ENCODE peak calls at places on chromosomes 4 and X, in six cellular contexts. Z, V, I, O, M and K are unnamed samples.

GRCh38 chrX:42020225-42020624 is 96.9 kb upstream of the CASK start:
- DNase-seq in Z (no peak), V (no peak), I (no peak), O (no peak), M (peak), K (no peak)

GRCh38 chr4:158159054-158159717 is 13.6 kb downstream of the GASK1B start:
- DNase-seq in Z (peak), V (no peak), I (no peak), O (no peak), M (peak), K (no peak)

GRCh38 chr4:159551268-159551667 is 448.4 kb downstream of the RAPGEF2 start:
- DNase-seq in Z (no peak), V (no peak), I (no peak), O (no peak), M (peak), K (no peak)

GRCh38 chr4:29540439-29541102 is 1179.6 kb upstream of the PCDH7 start:
- DNase-seq in Z (peak), V (no peak), I (no peak), O (no peak), M (no peak), K (no peak)

GRCh38 chrX:152403515-152403914 is 47.6 kb downstream of the GABRA3 start:
- DNase-seq in Z (no peak), V (no peak), I (no peak), O (no peak), M (no peak), K (no peak)

GRCh38 chrX:68938244-68939004 is 109.6 kb downstream of the EFNB1 start:
- DNase-seq in Z (peak), V (peak), I (no peak), O (no peak), M (peak), K (peak)

GRCh38 chrX:39757971-39758370 is 339.8 kb downstream of the BCOR start:
- DNase-seq in Z (no peak), V (no peak), I (no peak), O (no peak), M (peak), K (no peak)

GRCh38 chrX:19556202-19556601 is 40.9 kb upstream of the MAP3K15 start:
- DNase-seq in Z (no peak), V (no peak), I (no peak), O (no peak), M (no peak), K (peak)

DNA sequence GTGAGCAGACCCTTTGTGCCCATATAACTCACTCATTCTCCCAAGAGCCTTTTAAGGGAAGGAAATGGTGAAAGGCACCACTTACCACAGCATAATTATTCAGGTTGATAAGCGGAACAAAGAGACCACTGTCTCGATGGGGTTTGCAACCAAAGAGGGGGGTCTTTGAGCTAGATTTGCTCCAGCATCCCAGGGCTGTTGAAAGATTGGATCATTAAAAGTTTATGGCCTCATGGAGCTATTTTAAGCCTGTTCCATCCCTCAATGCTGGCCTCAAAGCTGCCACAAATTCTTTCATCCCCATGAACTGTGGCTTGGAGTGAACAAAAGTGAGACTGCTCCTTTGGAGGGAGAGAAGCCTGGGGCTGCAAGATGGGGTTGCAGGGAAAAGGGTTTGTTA is 209.7 kb downstream of the RTL9 start:
- DNase-seq in Z (no peak), V (no peak), I (no peak), O (peak), M (no peak), K (no peak)
- TF ChIP-seq CTCF in Z (no peak), V (no peak), I (no peak), O (no peak), M (no peak), K (no peak)

GRCh38 chr4:41963105-41963504 is 18.5 kb upstream of the DCAF4L1 start:
- DNase-seq in Z (peak), V (no peak), I (no peak), O (no peak), M (peak), K (no peak)
- TF ChIP-seq CTCF in Z (peak), V (no peak), I (peak), O (peak), M (peak), K (peak)

DNA sequence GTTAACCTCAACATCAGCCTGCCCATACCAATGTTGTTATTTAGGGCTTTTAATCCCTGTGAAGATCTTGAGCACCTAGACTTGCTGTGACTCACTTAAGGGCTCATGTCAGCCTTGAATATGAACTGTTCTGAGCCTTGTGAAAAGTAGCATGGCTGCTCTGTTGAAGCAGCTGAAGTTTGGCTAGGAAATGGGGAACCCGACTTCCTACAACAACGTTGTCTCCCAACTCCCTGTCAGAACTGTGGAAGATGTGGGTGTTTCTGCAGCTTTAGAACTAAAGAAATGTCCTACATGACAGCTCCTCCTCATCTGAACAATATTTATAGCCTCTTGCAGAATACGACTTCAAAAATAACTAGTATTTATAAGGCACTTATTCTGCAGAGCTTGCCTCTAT is 27.5 kb downstream of the STOX2 start:
- DNase-seq in Z (no peak), V (no peak), I (no peak), O (no peak), M (no peak), K (no peak)
- TF ChIP-seq CTCF in Z (no peak), V (no peak), I (no peak), O (no peak), M (no peak), K (no peak)

GRCh38 chr4:73248416-73248815 is 10.2 kb downstream of the ANKRD17 start:
- DNase-seq in Z (no peak), V (no peak), I (no peak), O (no peak), M (no peak), K (no peak)

GRCh38 chr4:73250642-73251041 is 8.0 kb downstream of the ANKRD17 start:
- DNase-seq in Z (no peak), V (no peak), I (no peak), O (no peak), M (no peak), K (no peak)

GRCh38 chr4:73252001-73252400 is 6.6 kb downstream of the ANKRD17 start:
- DNase-seq in Z (no peak), V (no peak), I (no peak), O (no peak), M (no peak), K (no peak)

GRCh38 chr4:73248821-73249220 is 9.8 kb downstream of the ANKRD17 start:
- DNase-seq in Z (no peak), V (no peak), I (no peak), O (no peak), M (no peak), K (no peak)

DNA sequence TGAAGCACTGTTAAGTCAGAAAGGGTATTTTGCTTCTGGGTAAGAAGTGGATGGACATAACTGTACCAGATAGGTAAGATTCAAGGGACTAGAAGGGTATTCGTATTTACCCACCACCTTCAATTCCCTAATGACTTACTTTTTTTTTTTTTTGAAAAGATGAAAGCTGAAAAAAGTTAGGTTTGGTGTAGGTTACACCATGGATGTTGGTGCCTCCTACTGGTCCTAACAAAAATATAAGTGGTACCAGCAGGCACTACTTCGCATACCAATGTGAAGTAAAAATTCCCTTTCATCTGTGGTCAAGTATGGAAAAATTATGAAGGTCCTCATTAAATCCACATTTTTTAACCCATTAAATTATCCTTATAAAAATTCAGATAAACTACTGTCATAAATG is 7.2 kb downstream of the ANKRD17 start:
- DNase-seq in Z (no peak), V (no peak), I (no peak), O (no peak), M (peak), K (no peak)
- TF ChIP-seq CTCF in Z (peak), V (no peak), I (no peak), O (no peak), M (peak), K (peak)

GRCh38 chr4:165351359-165352130 is 24.1 kb downstream of the MSMO1 start:
- DNase-seq in Z (no peak), V (no peak), I (no peak), O (no peak), M (no peak), K (no peak)

GRCh38 chr4:165347647-165348569 is 20.4 kb downstream of the MSMO1 start:
- DNase-seq in Z (no peak), V (no peak), I (no peak), O (no peak), M (no peak), K (no peak)

GRCh38 chr4:165343353-165344191 is 16.1 kb downstream of the MSMO1 start:
- DNase-seq in Z (no peak), V (no peak), I (no peak), O (no peak), M (no peak), K (no peak)

DNA sequence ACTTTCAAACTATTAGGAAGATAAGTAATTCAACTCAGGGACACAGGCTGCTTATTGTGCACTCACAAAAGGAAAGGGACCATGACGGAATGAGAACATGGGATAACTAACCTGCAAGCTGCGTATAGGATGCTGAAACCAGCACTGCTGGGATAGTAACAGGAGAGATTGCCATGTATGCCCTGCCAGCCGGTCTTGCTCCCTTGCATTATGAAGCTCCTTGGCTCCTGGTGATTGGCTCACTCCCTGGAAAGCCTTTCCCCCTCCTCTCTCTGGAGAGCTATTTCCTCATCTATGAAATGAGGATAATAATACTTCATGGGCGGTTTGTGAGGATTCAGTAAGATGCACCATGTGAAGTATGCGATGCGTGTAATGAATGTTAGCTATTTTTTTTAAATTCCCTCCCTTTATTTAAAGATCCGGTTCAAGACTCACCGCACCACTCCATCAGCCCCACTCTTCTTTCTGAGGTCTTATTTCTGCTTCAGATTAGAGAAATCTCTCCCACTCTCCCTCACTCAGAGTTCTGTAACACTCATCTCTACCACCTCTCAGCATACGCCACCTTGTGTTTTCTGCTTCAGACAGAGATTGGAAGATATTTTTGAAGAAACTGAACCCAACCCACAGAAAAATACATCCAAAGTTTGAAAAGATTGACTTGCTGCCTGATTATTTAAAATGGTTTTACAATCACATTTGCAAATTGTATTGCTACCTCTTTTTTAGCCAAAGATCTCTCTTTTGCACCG is 18.4 kb downstream of the MSMO1 start:
- DNase-seq in Z (no peak), V (no peak), I (no peak), O (no peak), M (no peak), K (no peak)
- TF ChIP-seq CTCF in Z (peak), V (no peak), I (no peak), O (peak), M (no peak), K (peak)

GRCh38 chr4:139957108-139957464 is 196.9 kb downstream of the MAML3 start:
- DNase-seq in Z (no peak), V (no peak), I (no peak), O (no peak), M (no peak), K (no peak)
- TF ChIP-seq CTCF in Z (no peak), V (no peak), I (no peak), O (no peak), M (no peak), K (no peak)

GRCh38 chrX:55717521-55718497 is at the start of gene RRAGB:
- DNase-seq in Z (peak), V (peak), I (peak), O (peak), M (peak), K (peak)

GRCh38 chrX:55716937-55717336 is 612 bp upstream of the RRAGB start:
- DNase-seq in Z (no peak), V (no peak), I (no peak), O (no peak), M (no peak), K (no peak)

GRCh38 chrX:55713635-55714034 is 3.9 kb upstream of the RRAGB start:
- DNase-seq in Z (no peak), V (no peak), I (no peak), O (no peak), M (no peak), K (no peak)

GRCh38 chrX:55714111-55714510 is 3.4 kb upstream of the RRAGB start:
- DNase-seq in Z (no peak), V (no peak), I (no peak), O (no peak), M (no peak), K (no peak)

DNA sequence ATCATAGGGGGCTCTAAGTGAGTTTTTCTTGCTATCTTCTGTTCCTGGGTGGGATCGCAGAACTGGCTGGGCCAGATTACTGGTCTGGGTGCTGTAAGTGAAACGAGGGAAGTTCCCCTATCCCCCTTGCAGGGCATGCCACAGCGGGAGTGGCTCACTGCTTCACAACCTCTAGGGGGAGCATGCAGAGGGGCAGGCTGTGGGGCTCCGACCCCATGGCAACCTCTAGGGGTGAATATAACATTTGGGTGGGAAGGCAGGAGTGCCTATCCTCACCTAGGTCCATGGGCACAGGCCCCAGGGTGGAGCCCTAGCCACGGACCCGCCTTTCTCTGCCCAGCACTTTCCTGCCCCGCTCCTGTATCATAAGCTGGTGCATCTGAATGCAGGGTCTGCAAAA is 1.7 kb upstream of the RRAGB start:
- DNase-seq in Z (no peak), V (no peak), I (no peak), O (no peak), M (no peak), K (no peak)
- TF ChIP-seq CTCF in Z (no peak), V (no peak), I (no peak), O (no peak), M (no peak), K (no peak)

GRCh38 chr4:25863906-25864418 is 1.2 kb upstream of the SEL1L3 start:
- DNase-seq in Z (no peak), V (no peak), I (no peak), O (no peak), M (no peak), K (no peak)

GRCh38 chr4:25861422-25861926 is 1.3 kb downstream of the SEL1L3 start:
- DNase-seq in Z (peak), V (no peak), I (no peak), O (no peak), M (peak), K (no peak)

GRCh38 chr4:25862411-25863346 is at the start of gene SEL1L3:
- DNase-seq in Z (no peak), V (no peak), I (peak), O (no peak), M (no peak), K (peak)

GRCh38 chr4:25861951-25862410 is 807 bp downstream of the SEL1L3 start:
- DNase-seq in Z (peak), V (no peak), I (no peak), O (no peak), M (peak), K (no peak)

DNA sequence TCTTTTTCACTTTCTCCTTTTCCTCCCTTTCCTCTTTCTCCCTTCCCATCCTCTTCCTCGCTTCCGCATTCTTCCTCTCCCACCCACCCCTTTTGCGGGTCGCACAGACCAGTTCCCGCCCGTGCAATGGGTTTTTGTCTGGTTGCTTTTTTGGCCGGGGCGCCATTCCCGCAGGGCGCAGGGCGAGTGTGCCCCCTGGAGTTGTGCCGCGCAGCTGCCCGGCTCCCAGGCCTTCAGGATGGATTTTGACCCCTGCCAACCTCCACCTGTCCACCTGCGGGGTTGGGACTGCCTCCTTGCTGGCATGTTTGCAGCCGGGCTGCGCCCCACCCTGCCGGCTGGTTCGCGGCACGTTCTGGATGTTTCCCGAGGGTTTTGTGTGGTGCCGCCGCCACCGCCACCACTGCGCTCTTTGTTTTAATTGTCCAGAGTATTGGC is 578 bp upstream of the SEL1L3 start:
- DNase-seq in Z (no peak), V (no peak), I (peak), O (no peak), M (no peak), K (no peak)
- TF ChIP-seq CTCF in Z (no peak), V (no peak), I (no peak), O (peak), M (peak), K (peak)

DNA sequence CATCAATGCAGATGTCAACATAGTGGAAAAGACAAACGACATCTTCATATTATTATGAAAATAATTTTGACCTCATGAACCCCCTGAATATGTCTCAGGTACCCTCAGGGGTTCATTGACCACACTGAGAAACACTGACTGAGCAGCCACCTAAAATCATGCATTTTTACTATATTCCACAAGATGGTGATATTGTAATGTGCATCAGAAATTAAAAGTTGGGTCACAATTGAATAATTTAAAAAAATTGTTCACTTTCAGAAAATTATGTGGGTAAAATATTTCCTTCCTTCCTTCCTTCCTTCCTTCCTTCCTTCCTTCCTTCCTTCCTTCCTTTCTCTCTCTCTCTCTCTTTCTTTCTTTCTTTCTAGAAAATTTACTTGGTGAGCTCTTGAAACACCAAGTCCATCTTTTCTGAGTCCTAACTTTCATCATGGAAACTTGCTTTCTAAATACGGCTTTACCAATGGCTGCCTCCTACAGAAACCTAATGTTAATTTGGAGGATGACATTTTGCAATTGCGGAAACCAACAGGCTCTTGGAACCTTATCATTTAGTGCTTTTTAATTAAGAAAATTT is 103.6 kb downstream of the RTL3 start:
- DNase-seq in Z (peak), V (no peak), I (no peak), O (no peak), M (peak), K (no peak)
- TF ChIP-seq CTCF in Z (peak), V (peak), I (no peak), O (peak), M (peak), K (peak)

GRCh38 chr4:70183940-70184246 is 11.6 kb upstream of the ODAM start:
- DNase-seq in Z (no peak), V (no peak), I (no peak), O (no peak), M (no peak), K (no peak)
- TF ChIP-seq CTCF in Z (no peak), V (no peak), I (peak), O (peak), M (no peak), K (no peak)